ENCODE peak calls at places on chromosomes 5 and 9, in four cellular contexts. U is AG09309, N is PC-3, Q is adrenal gland. B is an unnamed sample.

GRCh38 chr9:133842721-133843227 is 104.6 kb upstream of the SARDH start:
- DNase-seq in U (no peak), N (no peak), Q (no peak), B (no peak)

GRCh38 chr9:121201045-121201737 is 478 bp downstream of the RAB14 start:
- DNase-seq in U (no peak), N (no peak), Q (peak; percentile 52), B (peak; percentile 56)

GRCh38 chr5:54844905-54845566 is 140.4 kb downstream of the ESM1 start:
- DNase-seq in U (peak; percentile 46), N (peak; percentile 62), Q (no peak), B (no peak)

GRCh38 chr9:133953621-133953975 is 38.5 kb downstream of the VAV2 start:
- DNase-seq in U (no peak), N (no peak), Q (no peak), B (no peak)

GRCh38 chr9:91207481-91207888 is 154.2 kb downstream of the AUH start:
- DNase-seq in U (peak; percentile 40), N (peak; percentile 19), Q (no peak), B (no peak)

GRCh38 chr5:97094579-97095317 is 47.7 kb downstream of the LIX1 start:
- DNase-seq in U (no peak), N (no peak), Q (no peak), B (peak; percentile 70)

GRCh38 chr9:94277885-94278536 is 18.9 kb downstream of the ZNF169 start:
- DNase-seq in U (no peak), N (no peak), Q (no peak), B (no peak)

GRCh38 chr9:14870086-14870485 is 40.1 kb downstream of the FREM1 start:
- DNase-seq in U (no peak), N (no peak), Q (no peak), B (no peak)

GRCh38 chr5:150473673-150474358 is 24.3 kb upstream of the RPS14 start:
- DNase-seq in U (no peak), N (peak; percentile 41), Q (no peak), B (no peak)

GRCh38 chr9:755454-756381 is 85.8 kb upstream of the DMRT1 start:
- DNase-seq in U (peak; percentile 64), N (peak; percentile 70), Q (peak; percentile 41), B (no peak)

GRCh38 chr5:146906803-146907202 is 28.2 kb upstream of the PPP2R2B start:
- DNase-seq in U (no peak), N (no peak), Q (no peak), B (no peak)

GRCh38 chr9:61670616-61671015 is 480.8 kb downstream of the SPATA31A7 start:
- DNase-seq in U (no peak), N (no peak), Q (no peak), B (no peak)

GRCh38 chr5:21792736-21793135 is 1060.4 kb downstream of the CDH12 start:
- DNase-seq in U (no peak), N (peak; percentile 86), Q (no peak), B (no peak)

GRCh38 chr9:75358837-75359236 is 270.5 kb downstream of the OSTF1 start:
- DNase-seq in U (no peak), N (no peak), Q (no peak), B (no peak)

GRCh38 chr9:108615152-108615551 is 240.6 kb downstream of the ACTL7B start:
- DNase-seq in U (no peak), N (no peak), Q (no peak), B (no peak)

GRCh38 chr9:27344776-27345175 is 47.8 kb upstream of the EQTN start:
- DNase-seq in U (no peak), N (no peak), Q (no peak), B (no peak)

GRCh38 chr5:133877351-133878235 is 90.8 kb downstream of the C5orf15 start:
- DNase-seq in U (no peak), N (no peak), Q (no peak), B (no peak)

GRCh38 chr9:90958328-90958727 is 156.7 kb downstream of the SYK start:
- DNase-seq in U (no peak), N (peak; percentile 44), Q (no peak), B (no peak)

GRCh38 chr9:124179196-124180071 is 78.3 kb upstream of the NEK6 start:
- DNase-seq in U (no peak), N (no peak), Q (no peak), B (no peak)

GRCh38 chr5:54944364-54944763 is 41.0 kb downstream of the ESM1 start:
- DNase-seq in U (no peak), N (peak; percentile 40), Q (peak; percentile 48), B (peak; percentile 38)

GRCh38 chr9:31188496-31188895 is 1195.9 kb upstream of the ACO1 start:
- DNase-seq in U (no peak), N (no peak), Q (no peak), B (no peak)

GRCh38 chr9:77851862-77852602 is 179.6 kb downstream of the GNAQ start:
- DNase-seq in U (no peak), N (no peak), Q (no peak), B (no peak)

GRCh38 chr5:124790261-124790894 is 43.9 kb upstream of the ZNF608 start:
- DNase-seq in U (no peak), N (peak; percentile 29), Q (no peak), B (no peak)

GRCh38 chr5:166624573-166624972 is 1666.9 kb upstream of the WWC1 start:
- DNase-seq in U (no peak), N (no peak), Q (no peak), B (no peak)

GRCh38 chr5:132651838-132652476 is 6.0 kb upstream of the IL13 start:
- DNase-seq in U (no peak), N (no peak), Q (no peak), B (no peak)

GRCh38 chr5:110321117-110321516 is 405.4 kb downstream of the TMEM232 start:
- DNase-seq in U (peak; percentile 20), N (no peak), Q (no peak), B (no peak)

GRCh38 chr5:81749562-81750307 is 1.2 kb downstream of the SSBP2 start:
- DNase-seq in U (no peak), N (no peak), Q (peak; percentile 47), B (peak; percentile 76)

GRCh38 chr5:670396-671270 is 22.5 kb downstream of the TPPP start:
- DNase-seq in U (no peak), N (no peak), Q (no peak), B (no peak)

GRCh38 chr9:29006603-29007002 is 1433.3 kb upstream of the C9orf72 start:
- DNase-seq in U (no peak), N (peak; percentile 72), Q (no peak), B (no peak)

GRCh38 chr9:37293664-37294524 is 128.6 kb upstream of the GRHPR start:
- DNase-seq in U (no peak), N (no peak), Q (no peak), B (peak; percentile 39)

GRCh38 chr5:75340714-75341478 is 3.9 kb downstream of the HMGCR start:
- DNase-seq in U (no peak), N (peak; percentile 80), Q (no peak), B (no peak)

GRCh38 chr9:106675780-106676179 is 187.2 kb upstream of the ZNF462 start:
- DNase-seq in U (no peak), N (peak; percentile 74), Q (peak; percentile 34), B (no peak)

GRCh38 chr5:168528521-168529360 is at the start of gene FBLL1:
- DNase-seq in U (no peak), N (no peak), Q (peak; percentile 51), B (peak; percentile 54)

GRCh38 chr9:127169507-127169883 is 47.1 kb upstream of the ANGPTL2 start:
- DNase-seq in U (no peak), N (no peak), Q (no peak), B (no peak)

GRCh38 chr9:127168756-127169506 is 46.5 kb upstream of the ANGPTL2 start:
- DNase-seq in U (no peak), N (no peak), Q (no peak), B (no peak)

GRCh38 chr9:127172066-127172707 is 49.8 kb upstream of the ANGPTL2 start:
- DNase-seq in U (no peak), N (no peak), Q (no peak), B (no peak)

GRCh38 chr9:127170652-127171051 is 48.2 kb upstream of the ANGPTL2 start:
- DNase-seq in U (no peak), N (no peak), Q (no peak), B (peak; percentile 58)

GRCh38 chr9:127170049-127170448 is 47.6 kb upstream of the ANGPTL2 start:
- DNase-seq in U (no peak), N (no peak), Q (no peak), B (no peak)
- TF ChIP-seq CTCF in U (no peak), N (no peak), Q (no peak), B (no peak)

GRCh38 chr5:142324871-142325676 is at the start of gene SPRY4:
- DNase-seq in U (peak; percentile 87), N (peak; percentile 97), Q (peak; percentile 94), B (peak; percentile 89)
- TF ChIP-seq CTCF in U (peak; percentile 4), N (peak; percentile 1), Q (peak; percentile 14), B (no peak)

DNA sequence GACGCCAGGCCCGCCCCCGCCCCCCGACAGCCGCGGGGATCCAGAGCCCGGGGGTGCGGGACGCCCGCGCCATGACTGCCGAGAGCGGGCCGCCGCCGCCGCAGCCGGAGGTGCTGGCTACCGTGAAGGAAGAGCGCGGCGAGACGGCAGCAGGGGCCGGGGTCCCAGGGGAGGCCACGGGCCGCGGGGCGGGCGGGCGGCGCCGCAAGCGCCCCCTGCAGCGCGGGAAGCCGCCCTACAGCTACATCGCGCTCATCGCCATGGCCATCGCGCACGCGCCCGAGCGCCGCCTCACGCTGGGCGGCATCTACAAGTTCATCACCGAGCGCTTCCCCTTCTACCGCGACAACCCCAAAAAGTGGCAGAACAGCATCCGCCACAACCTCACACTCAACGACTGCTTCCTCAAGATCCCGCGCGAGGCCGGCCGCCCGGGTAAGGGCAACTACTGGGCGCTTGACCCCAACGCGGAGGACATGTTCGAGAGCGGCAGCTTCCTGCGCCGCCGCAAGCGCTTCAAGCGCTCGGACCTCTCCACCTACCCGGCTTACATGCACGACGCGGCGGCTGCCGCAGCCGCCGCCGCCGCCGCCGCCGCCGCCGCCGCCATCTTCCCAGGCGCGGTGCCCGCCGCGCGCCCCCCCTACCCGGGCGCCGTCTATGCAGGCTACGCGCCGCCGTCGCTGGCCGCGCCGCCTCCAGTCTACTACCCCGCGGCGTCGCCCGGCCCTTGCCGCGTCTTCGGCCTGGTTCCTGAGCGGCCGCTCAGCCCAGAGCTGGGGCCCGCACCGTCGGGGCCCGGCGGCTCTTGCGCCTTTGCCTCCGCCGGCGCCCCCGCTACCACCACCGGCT is 1.0 kb downstream of the FOXE1 start:
- DNase-seq in U (no peak), N (no peak), Q (no peak), B (peak; percentile 61)
- TF ChIP-seq CTCF in U (no peak), N (no peak), Q (no peak), B (no peak)

GRCh38 chr9:114880276-114880891 is 50.0 kb downstream of the TNFSF8 start:
- DNase-seq in U (no peak), N (no peak), Q (no peak), B (no peak)

GRCh38 chr9:114883709-114884108 is 46.7 kb downstream of the TNFSF8 start:
- DNase-seq in U (no peak), N (peak; percentile 59), Q (no peak), B (no peak)

GRCh38 chr9:114884787-114885452 is 45.5 kb downstream of the TNFSF8 start:
- DNase-seq in U (no peak), N (peak; percentile 88), Q (no peak), B (no peak)

GRCh38 chr9:114879165-114879564 is 51.2 kb downstream of the TNFSF8 start:
- DNase-seq in U (no peak), N (no peak), Q (no peak), B (no peak)
- TF ChIP-seq CTCF in U (no peak), N (no peak), Q (no peak), B (no peak)

GRCh38 chr5:8842906-8843590 is 702.8 kb downstream of the SEMA5A start:
- DNase-seq in U (no peak), N (peak; percentile 61), Q (no peak), B (no peak)
- TF ChIP-seq CTCF in U (peak; percentile 73), N (peak; percentile 69), Q (no peak), B (no peak)

B was measured in GM13976.